ENCODE peak calls at places on chromosome 6, in eight cellular contexts. R, N, T, Q, U, E, D and Z are unnamed samples.
A peak's percentile ranks its signal among the peaks of the same experiment; 100 is the strongest.

GRCh38 chr6:5501837-5502236 is 240.5 kb downstream of the FARS2 start:
- DNase-seq in T (no peak), E (no peak), R (no peak), D (no peak), U (no peak), Q (no peak), N (peak; percentile 59), Z (no peak)

GRCh38 chr6:35663447-35664235 is 25.1 kb downstream of the FKBP5 start:
- DNase-seq in T (no peak), U (peak; percentile 50), N (peak; percentile 87), R (no peak), E (no peak), D (no peak), Q (no peak), Z (no peak)

GRCh38 chr6:72653032-72653431 is 31.2 kb downstream of the KCNQ5 start:
- DNase-seq in E (no peak), Q (no peak), U (no peak), D (no peak), T (no peak), N (no peak), R (no peak), Z (no peak)

GRCh38 chr6:117938324-117938995 is 31.4 kb downstream of the SLC35F1 start:
- DNase-seq in E (peak; percentile 19), D (no peak), R (no peak), U (no peak), Q (peak; percentile 77), N (no peak), T (no peak), Z (no peak)

GRCh38 chr6:4662886-4663285 is 113.3 kb upstream of the CDYL start:
- DNase-seq in D (no peak), U (no peak), T (no peak), N (no peak), E (no peak), R (no peak), Q (no peak), Z (no peak)

GRCh38 chr6:27478141-27478705 is 5.3 kb upstream of the ZNF184 start:
- DNase-seq in N (peak; percentile 29), R (no peak), E (no peak), Q (no peak), U (peak; percentile 33), D (no peak), T (no peak), Z (no peak)

GRCh38 chr6:67449602-67450001 is 1185.5 kb upstream of the ADGRB3 start:
- DNase-seq in T (no peak), U (no peak), D (no peak), R (no peak), Q (no peak), N (no peak), E (no peak), Z (no peak)

GRCh38 chr6:130010387-130010786 is 8.0 kb upstream of the L3MBTL3 start:
- DNase-seq in D (no peak), N (no peak), R (no peak), E (no peak), T (no peak), Q (no peak), U (no peak), Z (no peak)

GRCh38 chr6:149833651-149834050 is 30.5 kb downstream of the LRP11 start:
- DNase-seq in U (no peak), E (no peak), Q (no peak), T (no peak), N (no peak), D (no peak), R (no peak), Z (no peak)

GRCh38 chr6:134984821-134985220 is 34.9 kb upstream of the ALDH8A1 start:
- DNase-seq in E (no peak), D (no peak), Q (no peak), T (no peak), U (peak; percentile 17), R (no peak), N (peak; percentile 41), Z (no peak)

GRCh38 chr6:114108119-114109002 is 137.4 kb upstream of the HDAC2 start:
- DNase-seq in U (peak; percentile 65), T (peak; percentile 66), R (peak; percentile 45), E (peak; percentile 84), D (peak; percentile 89), N (peak; percentile 52), Q (peak; percentile 94), Z (peak; percentile 66)

GRCh38 chr6:107716688-107717089 is 107.4 kb downstream of the SCML4 start:
- DNase-seq in R (no peak), E (no peak), Q (peak; percentile 74), N (peak; percentile 21), U (no peak), D (peak; percentile 60), T (no peak), Z (no peak)

GRCh38 chr6:11744753-11745152 is 33.9 kb downstream of the ADTRP start:
- DNase-seq in R (peak; percentile 62), N (peak; percentile 86), E (peak; percentile 54), D (peak; percentile 52), U (no peak), T (no peak), Q (no peak), Z (peak; percentile 75)

GRCh38 chr6:33840064-33840926 is 36.5 kb upstream of the MLN start:
- DNase-seq in U (peak; percentile 97), Q (no peak), E (peak; percentile 69), R (no peak), D (no peak), N (peak; percentile 95), T (no peak), Z (peak; percentile 24)

GRCh38 chr6:33838979-33839378 is 35.2 kb upstream of the MLN start:
- DNase-seq in R (no peak), N (no peak), D (no peak), E (no peak), U (no peak), T (no peak), Q (no peak), Z (no peak)

GRCh38 chr6:33839399-33840063 is 35.7 kb upstream of the MLN start:
- DNase-seq in U (no peak), D (no peak), R (no peak), T (no peak), E (no peak), Q (no peak), N (no peak), Z (no peak)

GRCh38 chr6:33841868-33842267 is 38.1 kb upstream of the MLN start:
- DNase-seq in N (no peak), U (no peak), E (no peak), T (no peak), D (no peak), R (no peak), Q (no peak), Z (no peak)

GRCh38 chr6:33841070-33841469 is 37.3 kb upstream of the MLN start:
- DNase-seq in R (no peak), U (no peak), N (no peak), D (no peak), E (no peak), T (no peak), Q (no peak), Z (peak; percentile 9)
- TF ChIP-seq CTCF in R (no peak), U (no peak), N (no peak), D (no peak), E (no peak), T (no peak), Q (no peak), Z (no peak)

GRCh38 chr6:125611573-125612399 is 137.6 kb upstream of the HEY2 start:
- DNase-seq in R (no peak), D (peak; percentile 39), E (peak; percentile 15), T (no peak), Q (peak; percentile 63), U (no peak), N (peak; percentile 41), Z (no peak)
- H3K4me3 ChIP-seq in R (peak overlapping the region; percentile 8), D (no peak overlapping the region), E (no peak overlapping the region), T (no peak overlapping the region), Q (peak overlapping the region; percentile 56), U (no peak overlapping the region), N (no peak overlapping the region), Z (peak overlapping the region; percentile 17)

GRCh38 chr6:41629128-41629527 is 9.1 kb upstream of the MDFI start:
- DNase-seq in U (no peak), R (no peak), D (no peak), N (no peak), Q (no peak), E (no peak), T (no peak), Z (no peak)

GRCh38 chr6:41625442-41625841 is 12.8 kb upstream of the MDFI start:
- DNase-seq in D (no peak), E (no peak), Q (no peak), R (no peak), N (no peak), T (peak; percentile 52), U (peak; percentile 79), Z (peak; percentile 39)

GRCh38 chr6:41624621-41625365 is 13.5 kb upstream of the MDFI start:
- DNase-seq in E (no peak), U (no peak), N (no peak), T (no peak), R (no peak), D (no peak), Q (no peak), Z (no peak)

GRCh38 chr6:41626022-41626421 is 12.2 kb upstream of the MDFI start:
- DNase-seq in T (no peak), U (no peak), D (no peak), E (no peak), N (no peak), R (no peak), Q (no peak), Z (no peak)

DNA sequence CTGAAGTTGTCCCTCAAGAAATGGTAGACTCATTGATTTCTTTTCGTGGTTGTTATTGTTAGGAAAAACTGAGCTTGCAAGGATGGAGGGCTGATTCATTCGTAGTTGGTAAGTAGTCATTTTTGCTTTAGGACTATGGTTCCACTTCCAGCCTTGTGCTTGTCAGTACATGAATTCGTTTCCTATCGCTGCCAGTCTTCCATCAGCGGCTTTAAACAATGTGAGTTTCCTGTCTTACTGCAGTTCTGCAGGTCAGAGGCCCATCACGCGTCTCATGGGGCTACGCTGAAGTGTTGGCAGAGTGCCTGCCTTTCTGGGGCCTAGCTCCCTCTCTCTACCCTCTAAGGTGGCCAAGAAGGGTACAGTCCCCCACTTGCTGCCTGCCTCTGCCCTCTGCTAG is 11.4 kb upstream of the MDFI start:
- DNase-seq in R (no peak), D (no peak), Q (no peak), T (no peak), N (no peak), E (no peak), U (peak; percentile 95), Z (no peak)
- H3K4me1 ChIP-seq in R (no peaks in the 10 kb centered on the region), D (no peaks in the 10 kb centered on the region), Q (no peaks in the 10 kb centered on the region), T (peaks cover 4% of the 10 kb centered on the region), N (no peaks in the 10 kb centered on the region), E (no peaks in the 10 kb centered on the region), U (peaks cover 57% of the 10 kb centered on the region), Z (no peaks in the 10 kb centered on the region)

DNA sequence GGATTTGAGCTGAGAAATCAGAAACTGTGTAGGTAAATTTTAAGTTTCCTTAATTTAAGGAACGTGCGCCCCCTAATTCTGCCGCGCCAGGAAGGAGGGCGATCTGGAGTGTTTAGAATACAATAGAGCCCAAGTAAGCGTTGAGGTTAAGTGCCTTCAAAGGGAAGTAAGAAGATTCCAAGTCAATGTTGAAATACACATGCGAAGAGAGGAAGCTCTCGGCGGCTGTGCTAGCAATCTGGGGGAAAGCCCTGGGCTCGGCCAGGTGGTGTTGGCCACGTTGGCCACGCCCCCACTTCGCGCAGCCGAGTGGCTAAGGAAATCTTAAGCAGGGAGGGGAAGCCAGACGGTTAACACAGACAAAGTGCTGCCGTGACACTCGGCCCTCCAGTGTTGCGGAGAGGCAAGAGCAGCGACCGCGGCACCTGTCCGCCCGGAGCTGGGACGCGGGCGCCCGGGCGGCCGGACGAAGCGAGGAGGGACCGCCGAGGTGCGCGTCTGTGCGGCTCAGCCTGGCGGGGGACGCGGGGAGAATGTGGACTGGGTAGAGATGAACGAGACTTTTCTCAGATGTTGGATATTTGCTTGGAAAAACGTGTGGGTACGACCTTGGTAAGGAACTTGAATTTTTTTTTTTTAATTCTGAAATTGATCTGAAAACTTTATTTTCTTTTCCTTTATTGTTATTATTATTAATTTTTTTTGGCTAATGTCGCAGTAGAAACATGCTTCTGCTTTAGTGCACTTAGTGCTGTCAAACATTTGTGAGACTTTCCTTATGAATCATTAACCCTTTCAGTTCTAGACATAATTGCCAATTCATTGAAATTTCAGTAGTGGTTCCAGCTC is at the start of gene PRDM1:
- DNase-seq in U (peak; percentile 96), N (peak; percentile 77), R (peak; percentile 69), Q (peak; percentile 94), T (peak; percentile 93), E (peak; percentile 69), D (peak; percentile 78), Z (peak; percentile 71)
- TF ChIP-seq CTCF in U (peak; percentile 67), N (no peak), R (peak; percentile 38), Q (peak; percentile 69), T (no peak), E (peak; percentile 28), D (no peak), Z (peak; percentile 32)